ENCODE peak calls at places on chromosomes 7 and 10, in five cellular contexts. N is GM12891, R is HepG2, U is K562, Z is GM12878. P is an unnamed sample.

GRCh38 chr10:44264244-44264643 is 120.7 kb downstream of the CXCL12 start:
- DNase-seq in R (no peak), U (no peak), N (no peak), Z (peak; percentile 35), P (no peak)

GRCh38 chr7:158864833-158865232 is 8.5 kb downstream of the DYNC2I1 start:
- DNase-seq in R (no peak), U (no peak), N (no peak), Z (no peak), P (no peak)

GRCh38 chr7:99014113-99014985 is 129.6 kb downstream of the SMURF1 start:
- DNase-seq in R (no peak), Z (no peak), U (no peak), N (no peak), P (no peak)

GRCh38 chr10:131570716-131571307 is 259.3 kb upstream of the TCERG1L start:
- DNase-seq in R (no peak), U (no peak), N (no peak), Z (no peak), P (no peak)

GRCh38 chr10:100970076-100970913 is 991 bp downstream of the SEMA4G start:
- DNase-seq in U (peak; percentile 76), N (no peak), Z (no peak), R (peak; percentile 84), P (no peak)

GRCh38 chr7:24178811-24179210 is 105.2 kb upstream of the NPY start:
- DNase-seq in Z (no peak), R (no peak), U (no peak), N (no peak), P (no peak)

GRCh38 chr10:14601872-14602725 is 172.6 kb downstream of the FAM107B start:
- DNase-seq in U (peak; percentile 8), R (peak; percentile 72), N (peak; percentile 29), Z (peak; percentile 62), P (no peak)

GRCh38 chr10:128275405-128275804 is 149.2 kb upstream of the MKI67 start:
- DNase-seq in Z (no peak), U (no peak), N (no peak), R (no peak), P (no peak)

GRCh38 chr10:116246263-116246662 is 26.7 kb downstream of the GFRA1 start:
- DNase-seq in N (no peak), U (no peak), R (no peak), Z (no peak), P (no peak)

GRCh38 chr10:88108115-88108610 is 244.7 kb downstream of the PTEN start:
- DNase-seq in U (no peak), Z (peak; percentile 94), N (no peak), R (no peak), P (no peak)

GRCh38 chr7:92696584-92696983 is 106.4 kb upstream of the FAM133B start:
- DNase-seq in R (no peak), N (no peak), Z (no peak), U (no peak), P (no peak)

DNA sequence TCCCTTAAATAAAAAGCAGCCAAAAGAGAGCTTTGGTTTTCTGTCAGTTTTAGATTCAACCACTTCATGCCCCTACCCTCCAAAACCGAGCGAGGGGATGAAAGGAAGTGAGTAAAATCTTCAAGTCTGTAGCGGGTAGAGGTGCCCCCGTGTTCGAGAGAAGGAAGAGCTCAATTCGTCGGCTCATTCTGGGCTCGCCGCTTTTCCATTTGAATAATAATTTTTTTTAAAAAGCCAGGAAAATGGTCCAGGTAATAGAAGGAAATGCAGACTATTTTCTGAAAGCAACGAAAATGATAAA is 436.2 kb upstream of the GALNT17 start:
- DNase-seq in U (no peak), Z (no peak), R (no peak), N (no peak), P (no peak)
- TF ChIP-seq TAF1 in U (no peak), Z (no peak), R (no peak), N (no peak), P (no peak)

GRCh38 chr10:110824660-110825059 is 47.1 kb upstream of the PDCD4 start:
- DNase-seq in N (no peak), R (no peak), Z (no peak), U (no peak), P (no peak)
- TF ChIP-seq POLR2AphosphoS5 in N (no peak), R (no peak), Z (no peak), U (no peak), P (no peak)

GRCh38 chr10:73096452-73097304 is at the start of gene P4HA1:
- DNase-seq in U (peak; percentile 99), N (peak; percentile 90), R (peak; percentile 93), Z (peak; percentile 96), P (peak; percentile 91)
- TF ChIP-seq POLR2A in U (peak; percentile 98), N (peak; percentile 99), R (peak; percentile 99), Z (peak; percentile 99), P (peak; percentile 100)

GRCh38 chr7:2602736-2603387 is 28.9 kb upstream of the TTYH3 start:
- DNase-seq in U (no peak), N (no peak), R (no peak), Z (no peak), P (no peak)

GRCh38 chr7:2605608-2606538 is 25.9 kb upstream of the TTYH3 start:
- DNase-seq in R (no peak), Z (no peak), N (no peak), U (no peak), P (no peak)

GRCh38 chr7:2603388-2603965 is 28.3 kb upstream of the TTYH3 start:
- DNase-seq in Z (no peak), N (no peak), U (no peak), R (no peak), P (no peak)

GRCh38 chr7:2606539-2606936 is 25.2 kb upstream of the TTYH3 start:
- DNase-seq in R (no peak), Z (no peak), U (no peak), N (no peak), P (no peak)

GRCh38 chr7:2604608-2605174 is 27.1 kb upstream of the TTYH3 start:
- DNase-seq in R (no peak), Z (no peak), U (no peak), N (no peak), P (no peak)
- TF ChIP-seq TAF1 in R (no peak), Z (no peak), U (no peak), N (no peak), P (no peak)

GRCh38 chr7:30750574-30751256 is 1.2 kb upstream of the INMT start:
- DNase-seq in N (no peak), U (no peak), R (no peak), Z (no peak), P (no peak)
- TF ChIP-seq POLR2AphosphoS5 in N (no peak), U (no peak), R (no peak), Z (no peak), P (no peak)

DNA sequence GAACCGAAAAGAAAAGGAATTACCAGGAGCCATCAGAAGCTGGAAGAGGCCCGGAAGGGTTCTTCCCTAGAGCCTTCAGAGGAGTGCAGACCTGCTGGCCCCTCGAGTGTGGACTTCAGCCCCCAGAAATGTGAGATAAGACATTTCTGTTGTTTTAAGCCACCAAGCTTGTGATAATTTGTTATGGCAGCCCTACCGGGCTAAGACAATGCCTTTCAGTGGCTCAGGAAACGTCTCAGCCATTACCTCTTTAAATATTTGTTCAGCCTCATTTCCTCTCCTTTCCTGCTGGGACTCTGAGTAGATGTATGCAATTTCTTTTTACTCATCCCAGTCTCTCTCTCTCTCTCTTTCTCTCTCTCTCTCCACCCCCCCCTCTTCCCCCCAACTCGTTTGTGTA is 174.7 kb upstream of the GRB10 start:
- DNase-seq in R (no peak), Z (no peak), N (no peak), U (no peak), P (no peak)
- TF ChIP-seq POLR2A in R (no peak), Z (no peak), N (no peak), U (no peak), P (no peak)

GRCh38 chr7:15305002-15305600 is 256.7 kb downstream of the AGMO start:
- DNase-seq in Z (no peak), U (peak; percentile 19), R (peak; percentile 33), N (no peak), P (no peak)
- TF ChIP-seq TAF1 in Z (no peak), U (no peak), R (no peak), N (no peak), P (no peak)

GRCh38 chr10:77310288-77310687 is 327.3 kb downstream of the KCNMA1 start:
- DNase-seq in U (no peak), R (no peak), Z (no peak), N (no peak), P (no peak)

GRCh38 chr10:77308084-77308732 is 329.4 kb downstream of the KCNMA1 start:
- DNase-seq in R (no peak), N (no peak), U (no peak), Z (no peak), P (no peak)

GRCh38 chr10:77306666-77307065 is 330.9 kb downstream of the KCNMA1 start:
- DNase-seq in R (no peak), N (no peak), Z (no peak), U (no peak), P (no peak)

GRCh38 chr10:77311186-77311585 is 326.4 kb downstream of the KCNMA1 start:
- DNase-seq in R (no peak), U (no peak), N (no peak), Z (no peak), P (no peak)

GRCh38 chr10:77309103-77310013 is 328.2 kb downstream of the KCNMA1 start:
- DNase-seq in N (no peak), U (no peak), R (no peak), Z (no peak), P (no peak)
- TF ChIP-seq POLR2AphosphoS5 in N (no peak), U (no peak), R (no peak), Z (no peak), P (no peak)

P was measured in GM12892.